ENCODE peak calls at places on chromosomes 2 and 18, in four cellular contexts. Q is adrenal gland, H is NCI-H1092 treated with DMSO at 0.1 percent for 48 hours, D is AG04449. S is an unnamed sample.

GRCh38 chr2:119647440-119648169 is 31.4 kb upstream of the TMEM177 start:
- DNase-seq in Q (peak), H (no peak), D (no peak), S (no peak)

GRCh38 chr2:15827001-15827400 is 113.3 kb upstream of the MYCN start:
- DNase-seq in Q (no peak), H (no peak), D (no peak), S (no peak)

GRCh38 chr2:200377143-200377773 is 70.8 kb downstream of the SPATS2L start:
- DNase-seq in Q (no peak), H (no peak), D (no peak), S (no peak)

GRCh38 chr18:55012041-55012440 is 52.8 kb upstream of the CCDC68 start:
- DNase-seq in Q (no peak), H (no peak), D (no peak), S (no peak)

GRCh38 chr2:211486-212184 is 52.2 kb downstream of the SH3YL1 start:
- DNase-seq in Q (no peak), H (no peak), D (no peak), S (no peak)

GRCh38 chr2:129863350-129863749 is 116.1 kb upstream of the RAB6C start:
- DNase-seq in Q (no peak), H (no peak), D (no peak), S (no peak)

GRCh38 chr18:79682896-79683625 is 3.5 kb downstream of the CTDP1 start:
- DNase-seq in Q (no peak), H (no peak), D (no peak), S (no peak)

GRCh38 chr2:126637393-126637792 is 18.6 kb upstream of the GYPC start:
- DNase-seq in Q (no peak), H (no peak), D (no peak), S (no peak)

GRCh38 chr2:211114826-211115450 is 558.5 kb downstream of the CPS1 start:
- DNase-seq in Q (no peak), H (no peak), D (no peak), S (no peak)

GRCh38 chr18:13872932-13873331 is 42.4 kb downstream of the MC2R start:
- DNase-seq in Q (no peak), H (no peak), D (no peak), S (no peak)

GRCh38 chr2:223104336-223104735 is 52.3 kb downstream of the KCNE4 start:
- DNase-seq in Q (no peak), H (no peak), D (no peak), S (no peak)